ENCODE peak calls at places on chromosomes 1 and 21, in six cellular contexts. P is endothelial cell, M is T-cell, W is AG04450, S is foreskin keratinocyte, R is uterus. D is an unnamed sample.

GRCh38 chr1:84164156-84164555 is 20.1 kb downstream of the PRKACB start:
- DNase-seq in S (no peak), M (no peak), P (no peak), R (no peak), W (no peak), D (no peak)

GRCh38 chr21:36706482-36706852 is 7.6 kb downstream of the SIM2 start:
- DNase-seq in M (no peak), P (no peak), R (no peak), S (no peak), W (no peak), D (no peak)

GRCh38 chr1:235206533-235207201 is 45.6 kb upstream of the RBM34 start:
- DNase-seq in S (no peak), R (no peak), M (no peak), P (no peak), W (no peak), D (no peak)

GRCh38 chr21:26546698-26547097 is 26.4 kb downstream of the CYYR1 start:
- DNase-seq in W (no peak), M (no peak), P (peak; percentile 34), S (no peak), R (peak; percentile 54), D (no peak)

GRCh38 chr1:204453141-204453772 is 41.3 kb downstream of the PIK3C2B start:
- DNase-seq in P (no peak), R (no peak), M (peak; percentile 72), W (no peak), S (no peak), D (no peak)

GRCh38 chr1:209432443-209432825 is 151.1 kb upstream of the CAMK1G start:
- DNase-seq in W (no peak), R (no peak), M (no peak), S (no peak), P (no peak), D (no peak)

GRCh38 chr21:43848771-43849170 is 16.3 kb upstream of the AGPAT3 start:
- DNase-seq in P (no peak), R (no peak), W (no peak), M (no peak), S (no peak), D (no peak)

GRCh38 chr1:30817083-30817450 is 59.5 kb upstream of the LAPTM5 start:
- DNase-seq in W (no peak), M (no peak), R (no peak), S (no peak), P (no peak), D (no peak)

GRCh38 chr1:11280719-11281376 is 7.8 kb downstream of the UBIAD1 start:
- DNase-seq in W (no peak), S (no peak), M (no peak), P (peak; percentile 20), R (no peak), D (no peak)

GRCh38 chr1:87795615-87796337 is 467.1 kb downstream of the LMO4 start:
- DNase-seq in P (no peak), W (no peak), M (no peak), R (no peak), S (no peak), D (no peak)

GRCh38 chr1:171801395-171801990 is 20.0 kb downstream of the METTL13 start:
- DNase-seq in M (no peak), W (no peak), P (peak; percentile 33), S (no peak), R (no peak), D (peak; percentile 53)

GRCh38 chr1:65003316-65003664 is 36.9 kb upstream of the JAK1 start:
- DNase-seq in P (no peak), S (no peak), W (no peak), M (no peak), R (no peak), D (no peak)

GRCh38 chr1:183023146-183023600 is at the start of gene LAMC1:
- DNase-seq in W (peak; percentile 49), S (no peak), P (peak; percentile 90), M (no peak), R (peak; percentile 73), D (peak; percentile 89)

GRCh38 chr1:166197141-166197540 is 30.3 kb upstream of the FAM78B start:
- DNase-seq in S (no peak), R (no peak), W (no peak), P (no peak), M (no peak), D (no peak)

GRCh38 chr1:106699436-106699835 is 357.0 kb upstream of the PRMT6 start:
- DNase-seq in P (no peak), S (no peak), M (no peak), R (no peak), W (no peak), D (no peak)

GRCh38 chr1:195591917-195592672 is 1016.1 kb downstream of the KCNT2 start:
- DNase-seq in P (no peak), S (peak; percentile 91), R (no peak), M (no peak), W (peak; percentile 63), D (peak; percentile 4)

GRCh38 chr1:156160744-156161181 is 7.4 kb downstream of the SEMA4A start:
- DNase-seq in M (peak; percentile 49), R (peak; percentile 92), W (peak; percentile 42), S (no peak), P (peak; percentile 61), D (peak; percentile 79)

GRCh38 chr1:69738458-69738857 is 170.7 kb downstream of the LRRC7 start:
- DNase-seq in R (no peak), S (no peak), P (no peak), M (no peak), W (no peak), D (no peak)

GRCh38 chr1:22295856-22296255 is 153.0 kb upstream of the WNT4 start:
- DNase-seq in W (no peak), P (no peak), S (no peak), M (no peak), R (no peak), D (no peak)

GRCh38 chr1:204323887-204324286 is 35.8 kb downstream of the PLEKHA6 start:
- DNase-seq in W (no peak), R (no peak), M (no peak), P (no peak), S (peak; percentile 42), D (peak; percentile 66)

GRCh38 chr1:42963378-42964005 is 4.8 kb upstream of the SLC2A1 start:
- DNase-seq in P (no peak), R (no peak), S (no peak), M (no peak), W (peak; percentile 89), D (peak; percentile 83)

GRCh38 chr1:45723248-45723930 is 27.1 kb downstream of the IPP start:
- DNase-seq in S (no peak), W (no peak), P (no peak), R (no peak), M (no peak), D (no peak)

GRCh38 chr1:58783090-58783992 is 506 bp downstream of the JUN start:
- DNase-seq in M (peak; percentile 49), S (no peak), P (peak; percentile 52), W (no peak), R (peak; percentile 56), D (peak; percentile 61)

GRCh38 chr1:27299385-27300252 is 22.3 kb upstream of the TMEM222 start:
- DNase-seq in S (peak; percentile 98), M (no peak), P (no peak), W (peak; percentile 99), R (peak; percentile 86), D (peak; percentile 97)

GRCh38 chr1:116433283-116434257 is 60.5 kb downstream of the ATP1A1 start:
- DNase-seq in M (no peak), S (no peak), P (no peak), R (no peak), W (no peak), D (peak; percentile 4)

GRCh38 chr1:22317231-22317919 is 134.3 kb upstream of the ZBTB40 start:
- DNase-seq in P (peak; percentile 73), S (no peak), M (no peak), R (no peak), W (no peak), D (no peak)

GRCh38 chr1:9320520-9321479 is 28.1 kb downstream of the SPSB1 start:
- DNase-seq in R (no peak), W (peak; percentile 41), P (no peak), S (no peak), M (no peak), D (peak; percentile 93)

GRCh38 chr1:178954291-178954690 is 71.4 kb upstream of the FAM20B start:
- DNase-seq in W (no peak), R (no peak), P (no peak), S (no peak), M (no peak), D (peak; percentile 65)

GRCh38 chr1:62434612-62434994 is 2.2 kb upstream of the USP1 start:
- DNase-seq in R (no peak), W (no peak), P (no peak), S (no peak), M (no peak), D (no peak)

GRCh38 chr1:226945106-226945857 is 5.2 kb downstream of the COQ8A start:
- DNase-seq in W (no peak), R (no peak), P (no peak), S (no peak), M (no peak), D (no peak)

GRCh38 chr1:30805301-30806003 is 47.9 kb upstream of the LAPTM5 start:
- DNase-seq in M (no peak), S (no peak), P (no peak), R (no peak), W (no peak), D (no peak)

GRCh38 chr21:36237441-36237840 is 80.8 kb downstream of the DOP1B start:
- DNase-seq in M (no peak), P (no peak), W (no peak), S (peak; percentile 79), R (no peak), D (no peak)

GRCh38 chr21:39799178-39799577 is 54.2 kb downstream of the IGSF5 start:
- DNase-seq in S (no peak), R (no peak), W (no peak), P (no peak), M (no peak), D (no peak)

GRCh38 chr1:215219372-215219771 is 136.8 kb downstream of the KCNK2 start:
- DNase-seq in P (no peak), W (no peak), R (no peak), S (no peak), M (no peak), D (no peak)

GRCh38 chr1:235679005-235679404 is 29.4 kb upstream of the GNG4 start:
- DNase-seq in W (no peak), R (no peak), P (no peak), S (no peak), M (no peak), D (no peak)

D was measured in fibroblast of villous mesenchyme.